ENCODE peak calls at places on chromosomes 7 and 10, in four cellular contexts. One of them, this sample, is unnamed.

GRCh38 chr10:49387029-49387428 is 8.9 kb downstream of the DRGX start:
- DNase-seq in AG09319: peak; percentile 57
- DNase-seq in Right ventricle myocardium superior: no peak
- DNase-seq in stimulated activated CD4-positive, alpha-beta T cell treated with anti-CD3 and anti-CD28 coated beads, Interleukin-2, amount 100 ng/mL, for 48 hours: no peak
- DNase-seq in this sample: no peak

GRCh38 chr10:49408437-49409306 is 12.8 kb upstream of the DRGX start:
- DNase-seq in AG09319: no peak
- DNase-seq in Right ventricle myocardium superior: no peak
- DNase-seq in stimulated activated CD4-positive, alpha-beta T cell treated with anti-CD3 and anti-CD28 coated beads, Interleukin-2, amount 100 ng/mL, for 48 hours: no peak
- DNase-seq in this sample: no peak

GRCh38 chr7:157150825-157151412 is 12.2 kb downstream of the UBE3C start:
- DNase-seq in AG09319: peak; percentile 15
- DNase-seq in Right ventricle myocardium superior: peak; percentile 74
- DNase-seq in stimulated activated CD4-positive, alpha-beta T cell treated with anti-CD3 and anti-CD28 coated beads, Interleukin-2, amount 100 ng/mL, for 48 hours: no peak
- DNase-seq in this sample: no peak

GRCh38 chr7:137642467-137642866 is 204.3 kb downstream of the DGKI start:
- DNase-seq in AG09319: peak; percentile 64
- DNase-seq in Right ventricle myocardium superior: no peak
- DNase-seq in stimulated activated CD4-positive, alpha-beta T cell treated with anti-CD3 and anti-CD28 coated beads, Interleukin-2, amount 100 ng/mL, for 48 hours: no peak
- DNase-seq in this sample: no peak

GRCh38 chr10:5971315-5971832 is 6.0 kb downstream of the IL15RA start:
- DNase-seq in AG09319: no peak
- DNase-seq in Right ventricle myocardium superior: no peak
- DNase-seq in stimulated activated CD4-positive, alpha-beta T cell treated with anti-CD3 and anti-CD28 coated beads, Interleukin-2, amount 100 ng/mL, for 48 hours: no peak
- DNase-seq in this sample: no peak

GRCh38 chr7:103704701-103705100 is 258.7 kb upstream of the SLC26A5 start:
- DNase-seq in AG09319: no peak
- DNase-seq in Right ventricle myocardium superior: no peak
- DNase-seq in stimulated activated CD4-positive, alpha-beta T cell treated with anti-CD3 and anti-CD28 coated beads, Interleukin-2, amount 100 ng/mL, for 48 hours: no peak
- DNase-seq in this sample: no peak

GRCh38 chr7:130281227-130281626 is 11.7 kb upstream of the CPA4 start:
- DNase-seq in AG09319: peak; percentile 30
- DNase-seq in Right ventricle myocardium superior: no peak
- DNase-seq in stimulated activated CD4-positive, alpha-beta T cell treated with anti-CD3 and anti-CD28 coated beads, Interleukin-2, amount 100 ng/mL, for 48 hours: no peak
- DNase-seq in this sample: no peak

GRCh38 chr10:123782549-123782948 is 109.1 kb downstream of the CPXM2 start:
- DNase-seq in AG09319: no peak
- DNase-seq in Right ventricle myocardium superior: no peak
- DNase-seq in stimulated activated CD4-positive, alpha-beta T cell treated with anti-CD3 and anti-CD28 coated beads, Interleukin-2, amount 100 ng/mL, for 48 hours: no peak
- DNase-seq in this sample: no peak

GRCh38 chr7:20170626-20171025 is 46.6 kb downstream of the MACC1 start:
- DNase-seq in AG09319: no peak
- DNase-seq in Right ventricle myocardium superior: no peak
- DNase-seq in stimulated activated CD4-positive, alpha-beta T cell treated with anti-CD3 and anti-CD28 coated beads, Interleukin-2, amount 100 ng/mL, for 48 hours: no peak
- DNase-seq in this sample: no peak

GRCh38 chr7:16697507-16698199 is 51.7 kb downstream of the BZW2 start:
- DNase-seq in AG09319: no peak
- DNase-seq in Right ventricle myocardium superior: no peak
- DNase-seq in stimulated activated CD4-positive, alpha-beta T cell treated with anti-CD3 and anti-CD28 coated beads, Interleukin-2, amount 100 ng/mL, for 48 hours: no peak
- DNase-seq in this sample: no peak

GRCh38 chr7:70940597-70940996 is 191.3 kb upstream of the GALNT17 start:
- DNase-seq in AG09319: no peak
- DNase-seq in Right ventricle myocardium superior: no peak
- DNase-seq in stimulated activated CD4-positive, alpha-beta T cell treated with anti-CD3 and anti-CD28 coated beads, Interleukin-2, amount 100 ng/mL, for 48 hours: no peak
- DNase-seq in this sample: no peak

GRCh38 chr7:138285129-138285528 is 174.9 kb upstream of the TRIM24 start:
- DNase-seq in AG09319: no peak
- DNase-seq in Right ventricle myocardium superior: no peak
- DNase-seq in stimulated activated CD4-positive, alpha-beta T cell treated with anti-CD3 and anti-CD28 coated beads, Interleukin-2, amount 100 ng/mL, for 48 hours: no peak
- DNase-seq in this sample: no peak

GRCh38 chr10:77686096-77686495 is 48.5 kb upstream of the KCNMA1 start:
- DNase-seq in AG09319: no peak
- DNase-seq in Right ventricle myocardium superior: no peak
- DNase-seq in stimulated activated CD4-positive, alpha-beta T cell treated with anti-CD3 and anti-CD28 coated beads, Interleukin-2, amount 100 ng/mL, for 48 hours: no peak
- DNase-seq in this sample: no peak

GRCh38 chr7:118372530-118372929 is 148.0 kb downstream of the ANKRD7 start:
- DNase-seq in AG09319: no peak
- DNase-seq in Right ventricle myocardium superior: no peak
- DNase-seq in stimulated activated CD4-positive, alpha-beta T cell treated with anti-CD3 and anti-CD28 coated beads, Interleukin-2, amount 100 ng/mL, for 48 hours: no peak
- DNase-seq in this sample: no peak

GRCh38 chr10:15433850-15434537 is 62.9 kb upstream of the FAM171A1 start:
- DNase-seq in AG09319: no peak
- DNase-seq in Right ventricle myocardium superior: no peak
- DNase-seq in stimulated activated CD4-positive, alpha-beta T cell treated with anti-CD3 and anti-CD28 coated beads, Interleukin-2, amount 100 ng/mL, for 48 hours: peak; percentile 23
- DNase-seq in this sample: no peak

GRCh38 chr7:149791411-149792219 is 18.2 kb upstream of the ZNF467 start:
- DNase-seq in AG09319: no peak
- DNase-seq in Right ventricle myocardium superior: no peak
- DNase-seq in stimulated activated CD4-positive, alpha-beta T cell treated with anti-CD3 and anti-CD28 coated beads, Interleukin-2, amount 100 ng/mL, for 48 hours: no peak
- DNase-seq in this sample: no peak

GRCh38 chr10:89604200-89604599 is 40.8 kb downstream of the PANK1 start:
- DNase-seq in AG09319: no peak
- DNase-seq in Right ventricle myocardium superior: no peak
- DNase-seq in stimulated activated CD4-positive, alpha-beta T cell treated with anti-CD3 and anti-CD28 coated beads, Interleukin-2, amount 100 ng/mL, for 48 hours: no peak
- DNase-seq in this sample: no peak

GRCh38 chr7:67551027-67551426 is 554.4 kb downstream of the TYW1 start:
- DNase-seq in AG09319: no peak
- DNase-seq in Right ventricle myocardium superior: peak; percentile 43
- DNase-seq in stimulated activated CD4-positive, alpha-beta T cell treated with anti-CD3 and anti-CD28 coated beads, Interleukin-2, amount 100 ng/mL, for 48 hours: no peak
- DNase-seq in this sample: no peak

GRCh38 chr7:32299133-32299702 is 191.0 kb downstream of the LSM5 start:
- DNase-seq in AG09319: no peak
- DNase-seq in Right ventricle myocardium superior: peak; percentile 85
- DNase-seq in stimulated activated CD4-positive, alpha-beta T cell treated with anti-CD3 and anti-CD28 coated beads, Interleukin-2, amount 100 ng/mL, for 48 hours: no peak
- DNase-seq in this sample: no peak

GRCh38 chr7:192701-193536 is 548 bp downstream of the FAM20C start:
- DNase-seq in AG09319: no peak
- DNase-seq in Right ventricle myocardium superior: no peak
- DNase-seq in stimulated activated CD4-positive, alpha-beta T cell treated with anti-CD3 and anti-CD28 coated beads, Interleukin-2, amount 100 ng/mL, for 48 hours: no peak
- DNase-seq in this sample: no peak

GRCh38 chr7:136405931-136406777 is 429.0 kb upstream of the MTPN start:
- DNase-seq in AG09319: peak; percentile 22
- DNase-seq in Right ventricle myocardium superior: no peak
- DNase-seq in stimulated activated CD4-positive, alpha-beta T cell treated with anti-CD3 and anti-CD28 coated beads, Interleukin-2, amount 100 ng/mL, for 48 hours: peak; percentile 6
- DNase-seq in this sample: peak; percentile 11

GRCh38 chr7:48426966-48427555 is 255.8 kb downstream of the ABCA13 start:
- DNase-seq in AG09319: no peak
- DNase-seq in Right ventricle myocardium superior: no peak
- DNase-seq in stimulated activated CD4-positive, alpha-beta T cell treated with anti-CD3 and anti-CD28 coated beads, Interleukin-2, amount 100 ng/mL, for 48 hours: no peak
- DNase-seq in this sample: no peak

This sample was measured in brain pericyte.